ENCODE peak calls at places on chromosome 2, in ten cellular contexts. W is nucleus accumbens; C is LHCN-M2; L is NCI-H774; N is NK-92 treated with Interleukin-12 subunit alpha and Interleukin-12 subunit beta, amount 100 ng/mL, for 24 hours; V is activated T-helper 2 cell treated with anti-CD3 and anti-CD28 coated beads, Interferon-gamma antibody, Interleukin-2, Interleukin-4, amounts not matched to agents 10 μg/mL and 5 μg/mL and 100 μg/mL, durations not matched to agents 14 hours and 24 hours and 36 hours; B is mucosa of gallbladder; A is WERI-Rb-1; T is activated CD4-positive, alpha-beta T cell treated with anti-CD3 and anti-CD28 coated beads, Interleukin-2, amount 50 U/mL, for 48 hours; R is HS-27A. G is an unnamed sample.

GRCh38 chr2:152573168-152573567 is 144.1 kb downstream of the PRPF40A start:
- DNase-seq in R (no peak), W (no peak), L (no peak), N (peak; percentile 17), B (peak; percentile 23), A (no peak), V (peak; percentile 35), C (peak; percentile 97), T (peak; percentile 55), G (no peak)

GRCh38 chr2:168955321-168955720 is 54.2 kb downstream of the G6PC2 start:
- DNase-seq in C (no peak), V (no peak), B (no peak), W (no peak), T (no peak), A (no peak), L (no peak), R (no peak), N (no peak), G (no peak)

GRCh38 chr2:181036848-181037603 is 56.6 kb downstream of the UBE2E3 start:
- DNase-seq in A (no peak), T (no peak), B (no peak), C (peak; percentile 79), L (no peak), R (no peak), V (no peak), W (no peak), N (no peak), G (no peak)

GRCh38 chr2:111618577-111618930 is 265.4 kb downstream of the ANAPC1 start:
- DNase-seq in W (no peak), B (no peak), R (no peak), A (no peak), V (no peak), T (no peak), C (peak; percentile 59), N (no peak), L (no peak), G (no peak)

GRCh38 chr2:237486334-237486818 is 675 bp upstream of the MLPH start:
- DNase-seq in B (no peak), T (no peak), R (no peak), A (no peak), V (no peak), L (no peak), C (peak; percentile 27), W (no peak), N (no peak), G (no peak)

GRCh38 chr2:183123117-183123958 is 905 bp upstream of the NUP35 start:
- DNase-seq in R (no peak), A (no peak), C (no peak), B (no peak), N (no peak), V (no peak), L (no peak), W (no peak), T (peak; percentile 11), G (peak; percentile 89)

GRCh38 chr2:189086710-189087109 is 92.9 kb downstream of the COL5A2 start:
- DNase-seq in T (no peak), B (no peak), C (peak; percentile 87), N (no peak), R (peak; percentile 57), V (no peak), L (no peak), W (no peak), A (no peak), G (no peak)

GRCh38 chr2:147416099-147416498 is 428.7 kb upstream of the ACVR2A start:
- DNase-seq in B (no peak), T (no peak), V (no peak), L (no peak), C (peak; percentile 8), R (peak; percentile 17), N (no peak), W (no peak), A (no peak), G (no peak)

GRCh38 chr2:102240640-102241370 is 54.0 kb downstream of the IL1RL2 start:
- DNase-seq in T (peak; percentile 93), C (peak; percentile 90), V (peak; percentile 77), L (peak; percentile 45), B (peak; percentile 94), N (peak; percentile 86), R (peak; percentile 60), W (peak; percentile 76), A (peak; percentile 73), G (peak; percentile 29)

GRCh38 chr2:61193670-61194561 is 31.9 kb downstream of the C2orf74 start:
- DNase-seq in V (no peak), A (no peak), B (no peak), W (no peak), R (no peak), L (no peak), T (no peak), N (no peak), C (no peak), G (no peak)

GRCh38 chr2:18603867-18604572 is 14.7 kb upstream of the NT5C1B start:
- DNase-seq in N (no peak), V (no peak), W (no peak), T (no peak), L (no peak), R (no peak), B (no peak), C (no peak), A (no peak), G (no peak)

GRCh38 chr2:230793573-230794359 is 71.0 kb upstream of the ITM2C start:
- DNase-seq in N (peak; percentile 72), W (peak; percentile 67), A (no peak), L (no peak), C (peak; percentile 99), B (peak; percentile 86), V (peak; percentile 69), R (peak; percentile 83), T (peak; percentile 73), G (no peak)

GRCh38 chr2:204239756-204240155 is 303.2 kb downstream of the ICOS start:
- DNase-seq in W (no peak), T (no peak), R (no peak), N (no peak), B (no peak), L (peak; percentile 39), V (no peak), C (no peak), A (no peak), G (no peak)

GRCh38 chr2:84908948-84909713 is 3.7 kb downstream of the TMSB10 start:
- DNase-seq in N (no peak), C (no peak), V (peak; percentile 68), W (no peak), A (no peak), R (no peak), T (peak; percentile 32), L (no peak), B (no peak), G (no peak)

GRCh38 chr2:88176352-88176952 is 6.3 kb downstream of the THNSL2 start:
- DNase-seq in B (no peak), R (no peak), A (no peak), C (no peak), V (no peak), T (no peak), W (no peak), L (peak; percentile 42), N (no peak), G (no peak)

GRCh38 chr2:226122067-226122466 is 677.6 kb downstream of the IRS1 start:
- DNase-seq in R (no peak), N (no peak), L (no peak), W (no peak), A (no peak), V (no peak), T (no peak), B (no peak), C (no peak), G (no peak)

GRCh38 chr2:590214-591175 is 86.7 kb downstream of the TMEM18 start:
- DNase-seq in N (no peak), V (no peak), L (no peak), A (no peak), B (no peak), T (no peak), R (no peak), C (no peak), W (no peak), G (no peak)

GRCh38 chr2:207167129-207167923 is 1.6 kb upstream of the KLF7 start:
- DNase-seq in B (no peak), W (no peak), C (peak; percentile 63), A (no peak), N (no peak), R (no peak), V (no peak), T (no peak), L (peak; percentile 47), G (peak; percentile 92)

GRCh38 chr2:65532318-65532717 is 99.9 kb upstream of the SPRED2 start:
- DNase-seq in B (no peak), L (no peak), R (no peak), C (no peak), W (no peak), V (no peak), A (no peak), N (no peak), T (no peak), G (no peak)

GRCh38 chr2:229416116-229416694 is 145.1 kb upstream of the PID1 start:
- DNase-seq in T (no peak), W (peak; percentile 52), V (no peak), R (no peak), C (peak; percentile 74), A (no peak), N (no peak), L (no peak), B (peak; percentile 66), G (no peak)

GRCh38 chr2:14975401-14975800 is 342.9 kb downstream of the LRATD1 start:
- DNase-seq in R (peak; percentile 39), V (no peak), T (no peak), L (no peak), A (no peak), N (no peak), W (no peak), C (no peak), B (no peak), G (no peak)

GRCh38 chr2:67050621-67051020 is 346.5 kb upstream of the ETAA1 start:
- DNase-seq in B (no peak), L (no peak), W (no peak), C (peak; percentile 3), R (no peak), V (no peak), T (no peak), N (no peak), A (no peak), G (peak; percentile 39)

GRCh38 chr2:37782721-37783438 is 111.4 kb upstream of the CDC42EP3 start:
- DNase-seq in W (no peak), N (no peak), R (no peak), V (no peak), C (peak; percentile 64), B (no peak), L (no peak), A (no peak), T (no peak), G (no peak)

GRCh38 chr2:236162804-236163482 is 5.2 kb downstream of the GBX2 start:
- DNase-seq in W (no peak), T (no peak), N (no peak), V (no peak), L (no peak), B (no peak), C (no peak), R (no peak), A (no peak), G (no peak)

GRCh38 chr2:11697103-11697871 is 27.3 kb upstream of the NTSR2 start:
- DNase-seq in A (no peak), T (no peak), C (peak; percentile 77), W (peak; percentile 36), B (peak; percentile 52), V (no peak), L (no peak), N (no peak), R (peak; percentile 94), G (no peak)

GRCh38 chr2:226514895-226515294 is 284.7 kb downstream of the IRS1 start:
- DNase-seq in R (peak; percentile 15), L (no peak), V (no peak), T (no peak), C (peak; percentile 81), A (no peak), N (no peak), W (no peak), B (no peak), G (no peak)

G was measured in NCI-H2227 treated with DMSO at 0.1 percent for 48 hours.